ENCODE peak calls at places on chromosomes 6 and 20, in seven cellular contexts. A, C, J, S, O, L and Z are unnamed samples.

GRCh38 chr6:81791756-81792155 is 39.3 kb upstream of the TENT5A start:
- DNase-seq in C (no peak), O (no peak), L (no peak), J (no peak), S (no peak), A (no peak), Z (no peak)

GRCh38 chr20:50053790-50054547 is 59.0 kb downstream of the UBE2V1 start:
- DNase-seq in A (no peak), J (no peak), S (no peak), O (no peak), L (no peak), C (no peak), Z (no peak)

GRCh38 chr20:43931976-43932375 is 17.3 kb downstream of the TOX2 start:
- DNase-seq in O (no peak), S (no peak), A (no peak), J (no peak), C (no peak), L (no peak), Z (no peak)

GRCh38 chr20:49910340-49910706 is 5.0 kb downstream of the SPATA2 start:
- DNase-seq in C (no peak), L (no peak), A (no peak), J (no peak), S (no peak), O (no peak), Z (no peak)

GRCh38 chr6:11093591-11094410 is at the start of gene SMIM13:
- DNase-seq in L (peak), C (peak), S (peak), O (peak), A (peak), J (peak), Z (peak)

GRCh38 chr6:30322527-30323501 is 3.9 kb upstream of the TRIM39 start:
- DNase-seq in C (no peak), A (no peak), J (no peak), L (no peak), S (peak), O (peak), Z (no peak)

GRCh38 chr6:10414766-10415592 is at the start of gene TFAP2A:
- DNase-seq in L (peak), S (no peak), C (peak), O (peak), A (peak), J (no peak), Z (no peak)

GRCh38 chr6:95601133-95601532 is 23.8 kb downstream of the MANEA start:
- DNase-seq in O (peak), S (peak), L (no peak), J (no peak), C (no peak), A (no peak), Z (no peak)

GRCh38 chr6:62999796-63000195 is 211.5 kb upstream of the FKBP1C start:
- DNase-seq in C (peak), J (no peak), S (no peak), O (no peak), L (no peak), A (peak), Z (no peak)

GRCh38 chr6:90578894-90579549 is 7.8 kb downstream of the MAP3K7 start:
- DNase-seq in O (no peak), L (no peak), J (no peak), A (no peak), C (no peak), S (no peak), Z (no peak)

GRCh38 chr20:642398-643174 is 10.4 kb downstream of the SRXN1 start:
- DNase-seq in L (peak), C (no peak), A (no peak), O (no peak), J (no peak), S (no peak), Z (no peak)

GRCh38 chr6:6889601-6890000 is 218.2 kb upstream of the RREB1 start:
- DNase-seq in C (no peak), L (no peak), O (no peak), J (no peak), A (no peak), S (no peak), Z (no peak)

GRCh38 chr20:5073154-5074049 is 46.4 kb downstream of the PCNA start:
- DNase-seq in C (no peak), J (peak), L (peak), S (peak), A (peak), O (peak), Z (peak)

GRCh38 chr6:167781066-167781767 is 45.5 kb upstream of the AFDN start:
- DNase-seq in O (no peak), C (no peak), S (no peak), A (no peak), L (no peak), J (no peak), Z (no peak)

GRCh38 chr6:161272600-161273355 is 1.1 kb downstream of the AGPAT4 start:
- DNase-seq in O (peak), C (peak), J (no peak), A (peak), L (peak), S (peak), Z (peak)

GRCh38 chr6:17905611-17906592 is 81.5 kb downstream of the KIF13A start:
- DNase-seq in O (peak), S (peak), A (peak), C (no peak), J (no peak), L (no peak), Z (no peak)

GRCh38 chr6:166692723-166693302 is 65.8 kb upstream of the RPS6KA2 start:
- DNase-seq in O (no peak), L (no peak), C (no peak), A (no peak), S (no peak), J (no peak), Z (no peak)

GRCh38 chr20:63172726-63173125 is 43.2 kb downstream of the YTHDF1 start:
- DNase-seq in L (no peak), O (no peak), S (no peak), A (no peak), J (no peak), C (no peak), Z (no peak)

GRCh38 chr20:63028461-63028921 is 21.7 kb upstream of the BHLHE23 start:
- DNase-seq in C (no peak), J (no peak), A (no peak), O (no peak), L (no peak), S (no peak), Z (no peak)

GRCh38 chr20:4130404-4131189 is 115.2 kb upstream of the RNF24 start:
- DNase-seq in J (no peak), C (peak), O (peak), S (peak), A (peak), L (no peak), Z (no peak)

GRCh38 chr6:41878961-41879405 is 16.2 kb downstream of the USP49 start:
- DNase-seq in J (peak), C (no peak), S (peak), O (peak), A (peak), L (no peak), Z (no peak)